ENCODE peak calls at places on chromosomes 12 and 14, in nine cellular contexts. K is choroid plexus epithelial cell; M is adipocyte; T is HL-60; O is CD8-positive, alpha-beta T cell; L is tibial artery; D is A549; X is AG04450; N is heart right ventricle. H is an unnamed sample.

GRCh38 chr12:130945793-130946492 is 7.8 kb upstream of the ADGRD1 start:
- DNase-seq in K (peak), M (no peak), T (no peak), O (no peak), L (no peak), D (no peak), X (no peak), N (no peak), H (no peak)

GRCh38 chr12:56001446-56002100 is 4.5 kb downstream of the SUOX start:
- DNase-seq in K (no peak), M (no peak), T (no peak), O (no peak), L (no peak), D (no peak), X (no peak), N (no peak), H (no peak)

GRCh38 chr14:105941226-105942166 is 415.1 kb downstream of the TMEM121 start:
- DNase-seq in K (no peak), M (no peak), T (no peak), O (no peak), L (peak), D (no peak), X (no peak), N (no peak), H (no peak)

GRCh38 chr12:39467432-39467870 is 24.5 kb upstream of the KIF21A start:
- DNase-seq in K (peak), M (no peak), T (no peak), O (no peak), L (no peak), D (no peak), X (no peak), N (no peak), H (no peak)

GRCh38 chr12:62631531-62632520 is 165.2 kb downstream of the MON2 start:
- DNase-seq in K (peak), M (peak), T (no peak), O (no peak), L (peak), D (peak), X (peak), N (peak), H (peak)

GRCh38 chr12:2168808-2169207 is 116.0 kb downstream of the CACNA1C start:
- DNase-seq in K (peak), M (no peak), T (no peak), O (no peak), L (no peak), D (no peak), X (no peak), N (no peak), H (peak)

GRCh38 chr14:35978561-35978960 is 152.4 kb downstream of the BRMS1L start:
- DNase-seq in K (no peak), M (no peak), T (no peak), O (no peak), L (no peak), D (no peak), X (no peak), N (no peak), H (no peak)

GRCh38 chr12:92088802-92089201 is 56.8 kb downstream of the BTG1 start:
- DNase-seq in K (no peak), M (peak), T (peak), O (no peak), L (no peak), D (no peak), X (no peak), N (no peak), H (no peak)

GRCh38 chr14:89479802-89480201 is 62.8 kb upstream of the FOXN3 start:
- DNase-seq in K (peak), M (no peak), T (peak), O (no peak), L (no peak), D (no peak), X (no peak), N (no peak), H (no peak)

GRCh38 chr12:109770104-109770860 is 56.7 kb downstream of the FAM222A start:
- DNase-seq in K (peak), M (no peak), T (no peak), O (no peak), L (peak), D (no peak), X (no peak), N (no peak), H (peak)
- H3K4me3 ChIP-seq in K (no peak), M (no peak), T (no peak), O (no peak), L (no peak), D (no peak), X (no peak), N (no peak), H (no peak)

GRCh38 chr12:57519758-57520007 is 631 bp downstream of the DDIT3 start:
- DNase-seq in K (no peak), M (no peak), T (peak), O (no peak), L (no peak), D (no peak), X (no peak), N (no peak), H (no peak)

GRCh38 chr12:57516617-57517153 is 3.6 kb downstream of the DDIT3 start:
- DNase-seq in K (no peak), M (no peak), T (no peak), O (no peak), L (no peak), D (no peak), X (no peak), N (no peak), H (no peak)

GRCh38 chr12:57517187-57517586 is 3.1 kb downstream of the DDIT3 start:
- DNase-seq in K (peak), M (peak), T (no peak), O (no peak), L (no peak), D (no peak), X (no peak), N (no peak), H (no peak)

GRCh38 chr12:57518920-57519757 is 1.2 kb downstream of the DDIT3 start:
- DNase-seq in K (peak), M (peak), T (peak), O (no peak), L (peak), D (peak), X (no peak), N (no peak), H (peak)

DNA sequence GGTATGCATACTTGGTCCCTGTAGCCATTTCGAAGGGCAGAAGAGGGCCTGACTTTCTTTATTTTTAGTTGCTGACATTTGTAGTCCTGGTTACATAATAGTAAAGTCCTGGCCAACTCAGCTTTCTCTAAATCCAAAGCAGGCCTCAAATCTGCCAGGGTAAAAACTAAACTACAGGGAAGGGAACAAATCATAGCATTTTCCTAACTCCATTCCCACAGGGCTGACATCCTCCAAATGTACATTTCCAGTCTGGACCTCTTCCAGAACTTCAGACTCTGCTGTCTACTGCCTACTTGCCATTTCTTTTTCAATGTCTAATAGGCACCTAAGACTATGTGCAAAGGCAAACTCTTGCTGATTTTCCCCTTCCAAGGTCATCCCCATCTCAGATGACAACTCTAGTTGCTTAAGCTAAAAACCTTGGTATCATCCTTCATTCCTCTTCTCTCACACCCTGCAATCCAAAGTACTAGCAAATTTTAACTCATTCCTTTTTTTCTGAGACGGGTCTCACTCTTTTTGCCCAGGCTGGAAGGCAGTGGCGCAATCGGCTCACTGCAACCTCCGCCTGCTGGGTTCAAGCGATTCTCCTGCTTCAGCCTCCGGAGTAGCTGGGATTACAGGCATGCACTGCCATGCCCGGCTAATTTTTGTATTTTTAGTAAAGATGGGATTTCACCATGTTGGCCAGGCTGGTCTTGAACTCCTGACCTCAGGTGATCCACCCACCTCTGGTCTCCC is 2.0 kb downstream of the DDIT3 start:
- DNase-seq in K (peak), M (peak), T (no peak), O (no peak), L (no peak), D (no peak), X (no peak), N (no peak), H (no peak)
- H3K4me3 ChIP-seq in K (peak), M (peak), T (peak), O (no peak), L (peak), D (peak), X (peak), N (peak), H (peak)

GRCh38 chr12:121799842-121800693 is 3.7 kb upstream of the SETD1B start:
- DNase-seq in K (peak), M (peak), T (peak), O (peak), L (peak), D (peak), X (peak), N (peak), H (peak)

GRCh38 chr12:121799175-121799841 is 4.5 kb upstream of the SETD1B start:
- DNase-seq in K (peak), M (peak), T (peak), O (no peak), L (peak), D (peak), X (no peak), N (peak), H (peak)

GRCh38 chr12:121797937-121798801 is 4.7 kb upstream of the RHOF start:
- DNase-seq in K (peak), M (peak), T (no peak), O (no peak), L (peak), D (no peak), X (no peak), N (peak), H (peak)

GRCh38 chr12:121796855-121797751 is 3.6 kb upstream of the RHOF start:
- DNase-seq in K (peak), M (peak), T (no peak), O (no peak), L (peak), D (peak), X (no peak), N (peak), H (no peak)

DNA sequence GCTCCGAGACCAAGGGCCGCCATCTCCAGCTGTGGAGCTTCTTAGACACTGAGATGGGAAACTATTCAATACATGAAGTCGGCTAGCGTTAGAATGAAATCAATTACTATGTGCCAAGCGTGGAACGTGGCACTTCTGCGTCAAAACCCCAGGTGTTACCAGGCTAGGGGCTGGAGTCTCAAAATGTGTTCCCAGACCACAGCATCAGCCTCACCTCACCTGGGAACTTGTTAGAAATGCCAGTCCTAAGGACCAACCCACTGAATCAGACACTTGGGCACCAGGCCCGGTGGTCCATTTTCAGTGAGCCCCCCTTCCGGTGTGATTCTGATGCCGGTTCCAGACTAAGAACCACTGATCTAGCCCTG is 5.0 kb upstream of the SETD1B start:
- DNase-seq in K (no peak), M (peak), T (no peak), O (no peak), L (no peak), D (no peak), X (no peak), N (no peak), H (no peak)
- H3K4me3 ChIP-seq in K (peak), M (peak), T (no peak), O (peak), L (peak), D (peak), X (peak), N (peak), H (no peak)

DNA sequence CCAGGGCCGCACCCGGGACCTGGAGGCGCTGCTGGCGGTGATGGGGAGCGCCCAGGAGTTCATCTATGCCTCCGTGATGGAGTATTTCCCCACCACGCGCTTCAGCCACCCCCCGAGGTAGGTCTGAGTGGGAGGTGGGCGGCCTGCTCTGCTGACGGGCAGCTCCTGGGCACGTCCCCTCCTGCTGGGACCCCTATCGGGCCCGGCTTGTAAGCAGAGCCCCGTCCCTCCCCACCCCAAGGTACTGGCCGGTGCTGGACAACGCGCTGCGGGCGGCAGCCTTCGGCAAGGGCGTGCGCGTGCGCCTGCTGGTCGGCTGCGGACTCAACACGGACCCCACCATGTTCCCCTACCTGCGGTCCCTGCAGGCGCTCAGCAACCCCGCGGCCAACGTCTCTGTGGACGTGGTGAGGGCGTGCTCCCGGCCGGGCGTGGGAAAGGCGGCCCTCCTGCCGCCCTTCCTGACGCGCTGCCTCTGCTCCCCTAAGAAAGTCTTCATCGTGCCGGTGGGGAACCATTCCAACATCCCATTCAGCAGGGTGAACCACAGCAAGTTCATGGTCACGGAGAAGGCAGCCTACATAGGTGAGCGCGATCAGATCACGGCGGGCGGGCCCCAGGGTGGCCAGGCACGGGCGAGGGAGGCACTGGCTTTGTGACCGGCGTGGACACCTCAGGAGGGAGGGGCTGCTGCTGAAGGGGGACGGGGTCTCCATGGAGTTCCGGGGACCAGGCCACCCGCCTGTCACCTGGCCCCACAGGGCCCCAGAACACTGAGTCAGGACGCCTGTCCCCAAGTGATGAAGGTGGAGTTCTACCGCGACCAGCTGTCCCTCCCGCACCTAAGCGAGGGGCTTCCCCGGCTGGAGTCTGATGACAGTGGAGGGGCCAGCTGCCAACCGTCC is 7.3 kb downstream of the PLD4 start:
- DNase-seq in K (no peak), M (no peak), T (no peak), O (no peak), L (peak), D (no peak), X (no peak), N (no peak), H (no peak)
- H3K4me3 ChIP-seq in K (no peak), M (no peak), T (no peak), O (no peak), L (peak), D (no peak), X (peak), N (peak), H (no peak)

GRCh38 chr12:50536831-50537537 is 32.2 kb downstream of the DIP2B start:
- DNase-seq in K (no peak), M (no peak), T (no peak), O (no peak), L (no peak), D (no peak), X (no peak), N (no peak), H (no peak)

GRCh38 chr12:50530532-50530931 is 25.7 kb downstream of the DIP2B start:
- DNase-seq in K (no peak), M (no peak), T (no peak), O (no peak), L (no peak), D (no peak), X (no peak), N (no peak), H (no peak)

GRCh38 chr12:50529345-50529744 is 24.6 kb downstream of the DIP2B start:
- DNase-seq in K (no peak), M (no peak), T (no peak), O (no peak), L (no peak), D (no peak), X (no peak), N (no peak), H (no peak)

GRCh38 chr12:50533971-50534370 is 29.2 kb downstream of the DIP2B start:
- DNase-seq in K (no peak), M (peak), T (no peak), O (no peak), L (no peak), D (no peak), X (no peak), N (no peak), H (no peak)

DNA sequence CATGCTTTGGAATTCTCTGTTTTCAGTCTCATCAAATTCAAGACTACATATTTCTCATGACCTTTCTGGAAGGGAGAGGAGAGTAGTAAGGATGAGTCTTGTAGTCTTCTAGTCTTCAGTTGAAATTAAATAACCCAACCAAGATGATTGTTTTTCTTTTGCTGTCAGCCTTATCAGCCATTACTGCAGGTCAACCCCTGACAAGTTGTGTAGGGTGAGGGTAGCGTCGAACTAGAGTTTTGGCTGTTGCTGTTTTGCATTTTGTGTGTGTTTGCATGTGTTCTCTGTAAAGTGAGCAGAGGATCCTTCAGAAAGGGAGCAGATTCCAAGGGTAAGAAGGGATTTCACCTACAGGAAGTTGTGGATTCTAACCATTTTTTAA is 28.4 kb downstream of the DIP2B start:
- DNase-seq in K (peak), M (peak), T (no peak), O (no peak), L (no peak), D (no peak), X (no peak), N (no peak), H (no peak)
- H3K4me3 ChIP-seq in K (no peak), M (no peak), T (no peak), O (no peak), L (no peak), D (no peak), X (no peak), N (no peak), H (no peak)

GRCh38 chr14:70190156-70190555 is 1.4 kb upstream of the SLC8A3 start:
- DNase-seq in K (no peak), M (no peak), T (no peak), O (no peak), L (no peak), D (no peak), X (no peak), N (no peak), H (no peak)
- H3K4me3 ChIP-seq in K (no peak), M (no peak), T (no peak), O (no peak), L (no peak), D (no peak), X (no peak), N (no peak), H (no peak)

GRCh38 chr12:50049254-50050118 is 7.9 kb upstream of the ASIC1 start:
- DNase-seq in K (no peak), M (no peak), T (no peak), O (no peak), L (no peak), D (no peak), X (no peak), N (no peak), H (no peak)

GRCh38 chr12:50052544-50052943 is 4.9 kb upstream of the ASIC1 start:
- DNase-seq in K (no peak), M (no peak), T (no peak), O (no peak), L (no peak), D (no peak), X (no peak), N (no peak), H (no peak)

GRCh38 chr12:50050119-50050385 is 7.3 kb upstream of the ASIC1 start:
- DNase-seq in K (no peak), M (no peak), T (no peak), O (no peak), L (no peak), D (no peak), X (no peak), N (no peak), H (no peak)

GRCh38 chr12:50052964-50053363 is 4.4 kb upstream of the ASIC1 start:
- DNase-seq in K (no peak), M (no peak), T (no peak), O (no peak), L (no peak), D (no peak), X (no peak), N (no peak), H (no peak)

GRCh38 chr12:50050410-50051280 is 6.8 kb upstream of the ASIC1 start:
- DNase-seq in K (peak), M (peak), T (peak), O (no peak), L (peak), D (no peak), X (no peak), N (peak), H (peak)
- H3K4me3 ChIP-seq in K (peak), M (peak), T (peak), O (no peak), L (peak), D (no peak), X (peak), N (peak), H (no peak)